ENCODE peak calls at places on chromosomes 6 and 20, in six cellular contexts. R is tibial artery; F is CD4-positive, alpha-beta memory T cell; Z is mucosa of descending colon; Q is astrocyte of the spinal cord; A is skeletal muscle cell. G is an unnamed sample.

GRCh38 chr6:3073382-3073781 is 5.1 kb downstream of the RIPK1 start:
- DNase-seq in R (no peak), F (no peak), Z (no peak), Q (no peak), A (no peak), G (no peak)

GRCh38 chr6:73774311-73774766 is 78.3 kb downstream of the CD109 start:
- DNase-seq in R (no peak), F (no peak), Z (no peak), Q (peak), A (peak), G (no peak)

GRCh38 chr20:43786885-43787284 is 60.1 kb upstream of the GTSF1L start:
- DNase-seq in R (no peak), F (no peak), Z (no peak), Q (no peak), A (no peak), G (no peak)

GRCh38 chr6:157600807-157601206 is 219.8 kb downstream of the ZDHHC14 start:
- DNase-seq in R (no peak), F (no peak), Z (no peak), Q (no peak), A (no peak), G (no peak)

GRCh38 chr6:151257984-151258445 is 18.2 kb downstream of the AKAP12 start:
- DNase-seq in R (no peak), F (no peak), Z (no peak), Q (peak), A (no peak), G (no peak)

GRCh38 chr20:53099851-53100250 is 127.7 kb downstream of the TSHZ2 start:
- DNase-seq in R (no peak), F (no peak), Z (no peak), Q (no peak), A (no peak), G (no peak)

GRCh38 chr6:137637161-137637560 is 143.0 kb upstream of the OLIG3 start:
- DNase-seq in R (no peak), F (no peak), Z (no peak), Q (peak), A (peak), G (no peak)

GRCh38 chr20:55641497-55641896 is 363.8 kb downstream of the CBLN4 start:
- DNase-seq in R (no peak), F (no peak), Z (no peak), Q (no peak), A (no peak), G (no peak)

GRCh38 chr6:117557951-117558350 is 44.4 kb downstream of the GOPC start:
- DNase-seq in R (no peak), F (no peak), Z (no peak), Q (no peak), A (no peak), G (no peak)

GRCh38 chr6:163457637-163458561 is 43.4 kb downstream of the QKI start:
- DNase-seq in R (no peak), F (no peak), Z (no peak), Q (peak), A (peak), G (no peak)

GRCh38 chr20:6993016-6993415 is 225.5 kb downstream of the BMP2 start:
- DNase-seq in R (no peak), F (no peak), Z (no peak), Q (peak), A (peak), G (no peak)

GRCh38 chr6:105318660-105319059 is 84.2 kb downstream of the PREP start:
- DNase-seq in R (no peak), F (no peak), Z (no peak), Q (peak), A (no peak), G (no peak)

GRCh38 chr6:160005861-160006540 is 37.1 kb downstream of the IGF2R start:
- DNase-seq in R (no peak), F (no peak), Z (no peak), Q (peak), A (peak), G (no peak)

GRCh38 chr20:39117486-39117885 is 155.3 kb downstream of the DHX35 start:
- DNase-seq in R (no peak), F (no peak), Z (no peak), Q (peak), A (no peak), G (no peak)

GRCh38 chr6:111829581-111829980 is 43.7 kb downstream of the FYN start:
- DNase-seq in R (no peak), F (no peak), Z (no peak), Q (no peak), A (no peak), G (no peak)

GRCh38 chr6:156658186-156658585 is 119.0 kb upstream of the ARID1B start:
- DNase-seq in R (no peak), F (no peak), Z (no peak), Q (peak), A (peak), G (no peak)

GRCh38 chr20:36574278-36575065 is 1.1 kb downstream of the TGIF2 start:
- DNase-seq in R (peak), F (peak), Z (peak), Q (no peak), A (no peak), G (peak)

GRCh38 chr6:20454201-20454824 is 52.6 kb downstream of the E2F3 start:
- DNase-seq in R (no peak), F (peak), Z (no peak), Q (no peak), A (no peak), G (peak)

GRCh38 chr20:1430004-1430451 is 36.6 kb downstream of the NSFL1C start:
- DNase-seq in R (no peak), F (no peak), Z (no peak), Q (no peak), A (peak), G (no peak)

GRCh38 chr6:45972795-45973503 is 42.7 kb downstream of the CLIC5 start:
- DNase-seq in R (no peak), F (no peak), Z (no peak), Q (no peak), A (no peak), G (no peak)

GRCh38 chr20:25247100-25247665 is 702 bp upstream of the PYGB start:
- DNase-seq in R (peak), F (no peak), Z (peak), Q (peak), A (no peak), G (peak)

GRCh38 chr20:25549866-25550477 is 35.4 kb downstream of the NINL start:
- DNase-seq in R (no peak), F (no peak), Z (no peak), Q (peak), A (no peak), G (no peak)

GRCh38 chr6:127366281-127367022 is 23.0 kb upstream of the ECHDC1 start:
- DNase-seq in R (peak), F (no peak), Z (no peak), Q (peak), A (peak), G (no peak)

GRCh38 chr20:43755851-43756250 is 29.0 kb upstream of the GTSF1L start:
- DNase-seq in R (no peak), F (no peak), Z (no peak), Q (peak), A (peak), G (no peak)

GRCh38 chr6:136782021-136782770 is 10.1 kb downstream of the MAP3K5 start:
- DNase-seq in R (no peak), F (no peak), Z (no peak), Q (peak), A (no peak), G (no peak)

GRCh38 chr6:146950351-146950835 is 253.8 kb upstream of the STXBP5 start:
- DNase-seq in R (no peak), F (peak), Z (peak), Q (no peak), A (no peak), G (no peak)

GRCh38 chr6:14035448-14035847 is 82.1 kb upstream of the CD83 start:
- DNase-seq in R (no peak), F (no peak), Z (no peak), Q (peak), A (peak), G (no peak)

DNA sequence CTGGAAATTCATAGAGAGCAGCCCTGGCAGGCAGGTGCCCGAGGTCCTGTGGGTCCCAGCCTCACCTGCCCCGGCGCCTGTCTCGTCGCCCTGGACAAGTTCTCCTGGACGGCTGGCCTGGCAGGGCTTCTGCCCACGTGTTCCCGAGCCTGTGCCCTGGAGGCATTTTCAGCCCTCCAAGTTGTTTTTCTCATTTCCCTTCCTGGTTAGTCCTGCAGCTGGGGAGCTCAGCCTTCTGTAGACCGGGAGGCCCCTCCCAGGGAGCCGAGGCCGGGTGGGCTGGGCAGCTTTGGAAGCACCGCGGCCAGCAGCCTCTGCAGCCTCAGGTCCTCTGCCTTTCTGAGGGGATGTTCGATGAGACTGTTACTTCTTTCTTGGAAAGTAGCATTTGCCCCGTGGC is 207.3 kb downstream of the SMOC2 start:
- DNase-seq in R (no peak), F (no peak), Z (no peak), Q (no peak), A (no peak), G (no peak)
- H3K4me3 ChIP-seq in R (no peak), F (no peak), Z (no peak), Q (no peak), A (no peak), G (no peak)

DNA sequence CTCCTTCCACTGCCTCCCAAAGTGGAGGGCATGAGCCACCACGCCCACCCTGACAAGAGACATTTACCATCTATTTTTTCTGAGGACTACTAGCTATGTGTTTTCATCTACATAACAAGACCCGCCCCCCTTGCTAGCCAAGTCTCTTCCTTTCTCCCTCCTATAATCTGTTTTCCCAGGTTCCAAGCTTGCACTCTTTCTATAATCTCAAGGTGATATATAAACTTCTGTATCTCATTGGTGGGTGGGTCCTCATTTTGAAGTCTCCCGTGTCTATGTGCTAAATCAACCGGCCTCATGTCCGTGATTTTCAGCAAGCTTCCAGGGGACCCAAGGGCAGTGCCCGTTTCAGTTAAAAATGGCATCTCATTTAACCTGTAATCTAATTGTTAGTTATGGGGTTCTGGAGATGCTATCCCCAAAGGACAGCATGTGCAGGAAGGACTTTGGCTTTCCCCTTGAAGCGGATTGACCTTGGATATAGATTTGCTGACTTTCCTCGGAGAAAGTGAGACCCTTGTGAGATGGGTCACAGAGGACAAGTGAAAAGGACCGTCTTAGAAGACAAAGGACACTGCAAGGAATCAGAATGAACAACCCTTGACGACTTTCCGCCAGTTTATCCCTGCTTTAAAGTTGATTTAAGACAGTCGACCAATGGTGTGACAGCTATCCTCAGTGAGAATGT is 22.4 kb downstream of the OR2B2 start:
- DNase-seq in R (no peak), F (no peak), Z (no peak), Q (no peak), A (no peak), G (no peak)
- H3K4me3 ChIP-seq in R (no peak), F (peak), Z (no peak), Q (peak), A (peak), G (no peak)

GRCh38 chr6:166466178-166467122 is 83.7 kb upstream of the MPC1 start:
- DNase-seq in R (peak), F (no peak), Z (no peak), Q (peak), A (peak), G (no peak)
- H3K4me3 ChIP-seq in R (no peak), F (no peak), Z (no peak), Q (no peak), A (no peak), G (no peak)

DNA sequence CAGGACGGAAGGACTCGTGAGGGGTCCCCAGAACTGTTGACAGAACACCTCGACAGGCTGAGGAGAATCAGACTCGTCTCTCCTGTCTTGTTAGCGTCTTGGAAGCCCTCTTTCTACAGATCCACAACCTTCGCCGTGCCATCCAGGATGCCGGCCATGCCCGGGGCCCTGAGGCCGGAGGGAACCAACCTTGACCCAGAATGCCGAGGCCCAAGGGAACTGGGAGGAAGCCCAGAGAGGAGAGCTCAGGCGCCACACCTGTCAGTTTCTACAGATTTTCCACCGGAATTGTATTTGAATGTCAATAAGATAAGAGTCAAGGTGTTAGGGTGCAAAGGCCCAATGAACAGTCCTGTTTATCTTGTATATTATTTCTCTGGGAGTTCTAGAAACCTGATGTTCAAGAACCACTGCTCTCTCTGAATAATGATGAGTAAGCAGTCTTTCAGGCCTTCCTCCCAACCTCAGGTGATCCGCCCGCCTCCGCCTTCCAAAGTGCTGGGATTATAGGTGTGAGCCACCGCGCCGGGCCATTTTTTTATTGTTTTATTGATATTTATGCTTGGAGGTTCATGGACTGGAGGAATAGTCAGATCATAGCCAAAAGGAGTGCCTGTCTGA is 804 bp upstream of the ME1 start:
- DNase-seq in R (no peak), F (no peak), Z (peak), Q (no peak), A (no peak), G (no peak)
- H3K4me3 ChIP-seq in R (peak), F (no peak), Z (no peak), Q (peak), A (peak), G (no peak)

GRCh38 chr6:48979085-48979484 is 484.0 kb downstream of the MMUT start:
- DNase-seq in R (no peak), F (no peak), Z (no peak), Q (no peak), A (no peak), G (no peak)
- H3K4me3 ChIP-seq in R (no peak), F (no peak), Z (no peak), Q (no peak), A (no peak), G (no peak)

GRCh38 chr6:34672657-34673043 is 23.9 kb downstream of the ILRUN start:
- DNase-seq in R (no peak), F (peak), Z (no peak), Q (no peak), A (no peak), G (no peak)

GRCh38 chr6:34673079-34673478 is 23.5 kb downstream of the ILRUN start:
- DNase-seq in R (no peak), F (peak), Z (no peak), Q (no peak), A (no peak), G (no peak)

GRCh38 chr6:34674268-34674639 is 22.3 kb downstream of the ILRUN start:
- DNase-seq in R (no peak), F (no peak), Z (no peak), Q (no peak), A (no peak), G (no peak)

GRCh38 chr6:34671362-34671761 is 25.2 kb downstream of the ILRUN start:
- DNase-seq in R (no peak), F (no peak), Z (no peak), Q (no peak), A (no peak), G (no peak)

DNA sequence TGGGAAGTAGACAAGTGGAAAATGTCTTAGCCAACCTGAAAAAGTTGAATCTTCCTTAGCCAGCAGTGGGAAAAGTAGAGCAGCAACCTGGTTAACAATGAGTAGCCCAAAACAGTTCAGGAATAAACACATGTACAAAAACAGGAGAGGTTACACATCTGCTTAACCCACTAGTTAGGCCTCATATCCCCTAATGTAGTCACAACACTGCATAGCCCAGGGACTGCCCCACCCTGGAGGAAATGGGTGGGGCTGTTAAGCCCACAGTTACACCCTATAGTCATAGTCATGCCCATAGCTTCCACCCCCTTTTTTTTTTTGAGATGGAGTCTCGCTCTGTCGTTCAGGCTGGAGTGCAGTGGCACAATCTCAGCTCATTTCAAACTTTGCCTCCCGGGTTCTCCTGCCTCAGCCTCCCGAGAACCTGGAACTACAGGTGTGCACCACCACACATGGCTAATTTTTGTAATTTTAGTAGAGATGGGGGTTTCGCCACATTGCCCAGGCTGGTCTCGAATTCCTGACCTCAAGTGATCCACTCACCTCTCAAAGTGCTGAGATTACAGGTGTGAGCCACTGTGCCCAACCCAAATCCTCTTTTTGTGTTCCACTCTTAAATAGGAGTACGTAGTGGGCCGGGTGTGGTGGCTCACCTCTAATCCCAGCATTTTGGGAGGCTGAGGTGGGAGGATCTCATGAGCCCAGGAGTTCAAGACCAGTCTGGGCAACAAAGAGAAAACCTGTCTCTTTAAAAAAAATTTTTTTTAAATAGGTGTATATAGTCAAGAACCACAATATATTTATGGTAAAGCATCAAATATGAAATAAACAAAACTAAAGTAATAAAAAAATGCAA is 24.5 kb downstream of the ILRUN start:
- DNase-seq in R (no peak), F (peak), Z (peak), Q (no peak), A (no peak), G (peak)
- H3K4me3 ChIP-seq in R (no peak), F (peak), Z (no peak), Q (no peak), A (no peak), G (peak)

GRCh38 chr6:25223421-25224052 is 55.6 kb upstream of the CARMIL1 start:
- DNase-seq in R (peak), F (peak), Z (peak), Q (peak), A (no peak), G (peak)
- H3K4me3 ChIP-seq in R (peak), F (no peak), Z (no peak), Q (peak), A (peak), G (peak)

DNA sequence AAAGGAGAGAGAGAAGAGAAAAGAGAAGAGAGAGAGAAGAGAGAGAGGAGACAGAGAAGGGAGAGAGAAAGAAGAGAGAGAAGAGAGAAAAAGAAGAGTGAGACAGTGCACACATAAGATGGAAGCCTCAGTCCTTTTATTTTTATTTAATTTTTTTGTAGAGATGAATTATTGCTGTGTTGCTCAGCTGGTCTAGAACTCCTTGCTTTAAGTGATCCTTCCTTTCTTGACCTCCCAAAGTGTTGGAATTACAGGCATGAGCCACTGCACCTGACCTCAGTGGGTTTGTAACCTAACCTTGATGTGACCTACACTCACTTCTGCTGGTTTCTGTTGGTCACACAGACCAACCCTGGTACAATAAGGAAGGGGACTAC is 6.3 kb upstream of the CD40 start:
- DNase-seq in R (no peak), F (no peak), Z (no peak), Q (no peak), A (no peak), G (no peak)
- H3K4me3 ChIP-seq in R (no peak), F (no peak), Z (no peak), Q (no peak), A (no peak), G (no peak)

GRCh38 chr6:110329348-110329728 is 28.8 kb downstream of the METTL24 start:
- DNase-seq in R (no peak), F (no peak), Z (no peak), Q (no peak), A (no peak), G (no peak)
- H3K4me3 ChIP-seq in R (peak), F (no peak), Z (no peak), Q (no peak), A (peak), G (no peak)